ENCODE peak calls at places on chromosomes 11 and 22, in five cellular contexts. E, B, A, D and L are unnamed samples.
A peak's percentile ranks its signal among the peaks of the same experiment; 100 is the strongest.

GRCh38 chr11:83222499-83222898 is 29.0 kb downstream of the ANKRD42 start:
- DNase-seq in E (no peak), B (no peak), A (no peak), D (peak; percentile 52), L (no peak)

GRCh38 chr11:749731-750130 is 2.5 kb downstream of the TALDO1 start:
- DNase-seq in E (no peak), B (no peak), A (no peak), D (no peak), L (no peak)

GRCh38 chr11:45949992-45950407 is 27.5 kb downstream of the LARGE2 start:
- DNase-seq in E (no peak), B (no peak), A (no peak), D (no peak), L (no peak)

GRCh38 chr11:46290598-46291309 is 13.3 kb downstream of the CREB3L1 start:
- DNase-seq in E (peak; percentile 34), B (peak; percentile 94), A (no peak), D (peak; percentile 64), L (no peak)

GRCh38 chr11:114166897-114167323 is 107.4 kb downstream of the ZBTB16 start:
- DNase-seq in E (no peak), B (no peak), A (peak; percentile 28), D (peak; percentile 85), L (no peak)

GRCh38 chr11:113974741-113975470 is at the start of gene HTR3A:
- DNase-seq in E (peak; percentile 37), B (peak; percentile 91), A (no peak), D (peak; percentile 24), L (no peak)

GRCh38 chr11:61022311-61023085 is 51.0 kb downstream of the CD6 start:
- DNase-seq in E (no peak), B (no peak), A (no peak), D (peak; percentile 15), L (no peak)

GRCh38 chr11:59556883-59557205 is 45.5 kb downstream of the OR4D9 start:
- DNase-seq in E (no peak), B (peak; percentile 63), A (no peak), D (peak; percentile 48), L (no peak)

GRCh38 chr11:2310786-2311455 is 9.1 kb downstream of the TSPAN32 start:
- DNase-seq in E (no peak), B (no peak), A (no peak), D (no peak), L (no peak)

GRCh38 chr22:35113341-35113740 is 47.4 kb downstream of the ISX start:
- DNase-seq in E (no peak), B (peak; percentile 17), A (no peak), D (no peak), L (no peak)

GRCh38 chr11:114159320-114159719 is 99.8 kb downstream of the ZBTB16 start:
- DNase-seq in E (no peak), B (no peak), A (no peak), D (peak; percentile 64), L (no peak)

GRCh38 chr11:113730887-113731726 is 25.0 kb upstream of the TMPRSS5 start:
- DNase-seq in E (peak; percentile 31), B (peak; percentile 81), A (peak; percentile 7), D (peak; percentile 70), L (peak; percentile 13)

GRCh38 chr22:40107756-40108437 is 69.8 kb upstream of the TNRC6B start:
- DNase-seq in E (no peak), B (no peak), A (peak; percentile 9), D (peak; percentile 55), L (no peak)

GRCh38 chr11:104433751-104434150 is 269.8 kb upstream of the PDGFD start:
- DNase-seq in E (no peak), B (no peak), A (no peak), D (no peak), L (no peak)

GRCh38 chr11:19536131-19536530 is 176.5 kb upstream of the NAV2 start:
- DNase-seq in E (no peak), B (no peak), A (no peak), D (no peak), L (no peak)

GRCh38 chr11:35792148-35792845 is 129.7 kb downstream of the TRIM44 start:
- DNase-seq in E (no peak), B (no peak), A (no peak), D (no peak), L (no peak)

GRCh38 chr11:133947298-133947905 is 9.4 kb downstream of the IGSF9B start:
- DNase-seq in E (peak; percentile 81), B (peak; percentile 95), A (no peak), D (peak; percentile 15), L (peak; percentile 66)

GRCh38 chr11:114258696-114259095 is 37.5 kb upstream of the NNMT start:
- DNase-seq in E (no peak), B (no peak), A (peak; percentile 8), D (no peak), L (no peak)

GRCh38 chr11:129917231-129917630 is 21.9 kb upstream of the NFRKB start:
- DNase-seq in E (no peak), B (no peak), A (no peak), D (no peak), L (no peak)

GRCh38 chr11:5036671-5037070 is 9.7 kb upstream of the OR52J3 start:
- DNase-seq in E (no peak), B (no peak), A (no peak), D (no peak), L (no peak)

GRCh38 chr11:120316880-120317688 is 8.0 kb upstream of the TLCD5 start:
- DNase-seq in E (no peak), B (peak; percentile 84), A (no peak), D (peak; percentile 98), L (no peak)

GRCh38 chr22:40128989-40129388 is 48.7 kb upstream of the TNRC6B start:
- DNase-seq in E (no peak), B (no peak), A (peak; percentile 63), D (no peak), L (peak; percentile 21)

GRCh38 chr11:96154802-96155520 is 188.0 kb downstream of the MAML2 start:
- DNase-seq in E (no peak), B (no peak), A (no peak), D (peak; percentile 44), L (no peak)

GRCh38 chr22:19178065-19178658 is 374 bp downstream of the SLC25A1 start:
- DNase-seq in E (peak; percentile 48), B (peak; percentile 81), A (peak; percentile 56), D (peak; percentile 50), L (peak; percentile 82)

GRCh38 chr11:117511483-117511934 is 183.9 kb downstream of the CEP164 start:
- DNase-seq in E (no peak), B (no peak), A (no peak), D (no peak), L (no peak)
- TF ChIP-seq CTCF in E (no peak), B (no peak), A (no peak), D (no peak), L (no peak)

GRCh38 chr11:69899957-69900821 is 81.0 kb upstream of the FGF3 start:
- DNase-seq in E (no peak), B (no peak), A (no peak), D (no peak), L (no peak)
- TF ChIP-seq CTCF in E (no peak), B (no peak), A (no peak), D (no peak), L (no peak)

DNA sequence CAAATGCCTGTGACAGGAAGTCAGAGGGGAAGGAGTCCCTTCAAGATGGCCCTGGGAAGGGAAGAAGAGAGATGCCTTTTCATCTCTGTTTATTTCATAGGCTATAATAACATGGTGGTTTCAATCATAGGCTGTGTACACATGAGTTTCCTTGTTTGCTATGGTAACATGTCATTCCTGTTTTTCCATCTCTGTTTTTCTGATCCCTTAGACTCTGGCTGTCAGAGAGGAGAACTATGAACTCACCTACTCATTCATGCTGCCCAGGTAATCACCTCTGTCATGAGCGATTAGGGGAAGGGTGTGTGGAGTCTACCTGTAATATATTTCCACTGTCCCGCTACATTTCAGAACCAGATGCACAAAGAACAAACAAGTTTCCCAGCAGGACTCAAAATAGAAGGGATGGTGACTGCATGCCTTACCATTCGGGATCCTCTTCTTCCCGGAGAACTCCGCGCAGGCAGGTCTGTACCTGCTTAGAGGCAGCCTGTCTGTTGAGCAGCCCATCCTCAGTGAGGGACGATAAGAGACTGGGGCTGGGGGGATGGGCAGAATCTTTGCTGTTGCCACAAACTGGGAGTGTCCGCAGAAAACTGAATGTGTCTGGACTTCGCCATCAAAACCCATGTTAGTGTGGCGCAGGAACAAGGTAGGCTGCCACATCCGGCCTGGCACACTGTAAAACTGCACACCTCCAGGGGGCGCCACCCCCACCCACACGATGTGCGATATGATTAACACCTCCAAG is 7.1 kb upstream of the PEX26 start:
- DNase-seq in E (no peak), B (no peak), A (peak; percentile 63), D (peak; percentile 93), L (no peak)
- TF ChIP-seq CTCF in E (peak; percentile 61), B (peak; percentile 72), A (peak; percentile 96), D (peak; percentile 50), L (no peak)

DNA sequence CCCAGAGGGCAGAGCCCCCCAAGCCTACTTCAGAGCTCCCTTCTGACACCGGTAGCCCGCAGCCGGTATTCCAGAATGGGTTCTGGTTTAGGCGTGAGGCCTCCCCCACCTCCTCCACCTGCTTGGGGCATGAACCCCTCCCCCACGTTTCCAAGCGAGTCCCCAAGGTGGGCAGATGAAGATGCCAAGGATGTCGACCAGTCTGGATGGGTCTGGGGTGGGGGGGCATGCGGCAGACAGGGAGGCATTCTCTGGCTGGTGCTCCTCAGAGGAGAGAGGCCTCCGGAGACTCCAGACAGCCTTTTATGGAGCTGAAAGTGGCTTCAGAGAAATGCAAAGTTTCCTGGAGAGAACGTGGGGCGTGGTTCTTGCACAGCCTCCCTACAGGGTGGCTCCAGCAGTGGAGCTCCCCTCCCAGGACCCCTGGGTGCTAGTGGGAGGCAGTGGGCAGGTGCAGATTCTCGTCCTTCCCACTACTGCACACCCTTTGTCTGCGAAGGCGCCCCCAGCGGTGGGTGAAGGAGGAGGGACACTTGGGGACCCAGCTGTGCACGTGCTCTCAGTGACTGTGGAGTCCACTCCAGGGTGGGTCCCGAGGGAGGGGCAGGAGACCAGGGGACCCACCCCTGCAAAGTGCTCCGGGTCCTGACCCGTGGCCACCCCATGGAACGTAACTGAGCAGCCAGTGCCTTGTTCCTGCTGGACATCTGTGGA is 4.2 kb downstream of the CCND1 start:
- DNase-seq in E (no peak), B (peak; percentile 66), A (no peak), D (no peak), L (no peak)
- TF ChIP-seq CTCF in E (no peak), B (peak; percentile 38), A (no peak), D (no peak), L (no peak)

DNA sequence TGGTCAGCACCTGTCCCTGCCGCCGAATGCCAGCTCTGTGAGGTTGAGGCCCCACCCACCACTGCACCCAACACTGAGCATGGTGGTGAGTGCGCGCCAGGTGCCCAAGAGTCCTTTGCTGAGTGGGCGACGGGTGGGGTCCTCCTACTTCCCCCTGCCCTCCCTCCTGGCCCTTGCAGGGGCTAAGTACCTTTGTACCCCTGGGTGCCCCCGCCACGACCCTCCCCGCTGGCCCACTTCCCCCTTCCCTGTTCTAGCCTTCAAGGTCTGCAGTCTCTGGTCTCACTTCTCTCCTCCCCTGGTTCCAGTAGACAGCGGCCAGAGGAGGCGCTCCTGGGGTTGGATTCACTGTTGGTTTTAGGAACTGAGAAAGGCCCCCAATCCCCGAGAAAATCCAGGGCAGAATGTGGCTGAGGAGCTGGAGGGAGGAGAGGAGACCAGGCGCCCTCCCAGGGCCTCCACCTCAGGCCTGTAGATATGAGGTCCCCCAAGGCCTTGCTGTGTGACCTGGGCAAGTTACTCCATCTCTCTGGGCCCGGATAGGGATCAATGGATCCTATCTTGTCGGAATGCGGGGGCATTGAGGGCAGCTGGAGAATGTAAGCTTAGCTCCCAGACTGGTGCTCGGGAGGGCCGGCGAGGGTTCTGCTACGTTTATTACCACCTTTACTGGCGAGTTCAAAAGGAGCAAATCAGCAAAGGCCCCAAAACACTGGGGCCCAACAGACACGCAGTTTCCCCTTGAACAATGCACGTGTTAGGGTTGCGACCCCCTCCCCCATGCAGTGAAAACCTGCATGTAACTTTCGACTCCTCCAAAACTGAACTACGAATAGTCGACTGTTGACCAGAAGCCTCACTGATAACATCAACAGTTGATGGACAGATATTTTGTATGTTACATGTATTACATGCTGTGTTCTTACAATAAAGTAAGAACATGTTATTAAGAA is 31.9 kb upstream of the SMIM38 start:
- DNase-seq in E (no peak), B (peak; percentile 83), A (no peak), D (no peak), L (no peak)
- TF ChIP-seq CTCF in E (no peak), B (peak; percentile 53), A (no peak), D (no peak), L (no peak)